ENCODE peak calls at places on chromosomes 11 and 22, in seven cellular contexts. A is EL, F is sigmoid colon, E is pancreas, Z is HAP-1, B is GM23248, H is AG09309. Y is an unnamed sample.

GRCh38 chr11:26287067-26287518 is 44.8 kb upstream of the ANO3 start:
- DNase-seq in A (peak; percentile 10), F (no peak), E (no peak), Z (no peak), B (peak; percentile 40), H (no peak), Y (no peak)

GRCh38 chr11:100890779-100891178 is 203.7 kb downstream of the ARHGAP42 start:
- DNase-seq in A (peak; percentile 90), F (no peak), E (no peak), Z (no peak), B (peak; percentile 81), H (peak; percentile 83), Y (no peak)

GRCh38 chr11:90847268-90847886 is 624.5 kb upstream of the CHORDC1 start:
- DNase-seq in A (no peak), F (no peak), E (no peak), Z (no peak), B (no peak), H (no peak), Y (no peak)

GRCh38 chr11:64559351-64560138 is 31.5 kb upstream of the SLC22A12 start:
- DNase-seq in A (no peak), F (peak; percentile 52), E (no peak), Z (no peak), B (no peak), H (no peak), Y (no peak)

GRCh38 chr11:107840120-107840479 is 18.5 kb downstream of the SLC35F2 start:
- DNase-seq in A (no peak), F (no peak), E (no peak), Z (no peak), B (no peak), H (no peak), Y (no peak)

GRCh38 chr11:126336646-126337045 is 18.8 kb upstream of the ST3GAL4 start:
- DNase-seq in A (no peak), F (no peak), E (no peak), Z (no peak), B (no peak), H (no peak), Y (peak; percentile 25)

GRCh38 chr11:124717786-124718634 is 21.7 kb upstream of the NRGN start:
- DNase-seq in A (peak; percentile 51), F (no peak), E (no peak), Z (peak; percentile 22), B (peak; percentile 50), H (no peak), Y (peak; percentile 70)

GRCh38 chr11:46112961-46113617 is 8.2 kb downstream of the PHF21A start:
- DNase-seq in A (peak; percentile 56), F (no peak), E (no peak), Z (peak; percentile 81), B (peak; percentile 85), H (no peak), Y (peak; percentile 81)

GRCh38 chr11:61019818-61020405 is 48.4 kb downstream of the CD6 start:
- DNase-seq in A (no peak), F (no peak), E (no peak), Z (no peak), B (no peak), H (no peak), Y (no peak)

GRCh38 chr22:23193882-23194281 is 13.6 kb downstream of the BCR start:
- DNase-seq in A (no peak), F (no peak), E (no peak), Z (no peak), B (peak; percentile 85), H (no peak), Y (no peak)

GRCh38 chr22:27327981-27328721 is 473.4 kb downstream of the MN1 start:
- DNase-seq in A (peak; percentile 15), F (no peak), E (no peak), Z (no peak), B (no peak), H (no peak), Y (no peak)

GRCh38 chr11:134228625-134229024 is 4.2 kb downstream of the VPS26B start:
- DNase-seq in A (peak; percentile 80), F (no peak), E (no peak), Z (no peak), B (peak; percentile 82), H (peak; percentile 58), Y (no peak)

GRCh38 chr22:42920101-42920820 is 63.2 kb upstream of the ARFGAP3 start:
- DNase-seq in A (peak; percentile 73), F (peak; percentile 55), E (peak; percentile 25), Z (no peak), B (peak; percentile 93), H (peak; percentile 39), Y (no peak)

GRCh38 chr22:19625331-19626041 is 88.8 kb upstream of the SEPTIN5 start:
- DNase-seq in A (no peak), F (no peak), E (no peak), Z (no peak), B (no peak), H (no peak), Y (no peak)

GRCh38 chr11:86176165-86176884 is 68.2 kb upstream of the EED start:
- DNase-seq in A (peak; percentile 47), F (no peak), E (no peak), Z (no peak), B (peak; percentile 41), H (no peak), Y (no peak)

GRCh38 chr11:111185259-111185658 is 60.3 kb upstream of the POU2AF2 start:
- DNase-seq in A (peak; percentile 14), F (no peak), E (no peak), Z (no peak), B (peak; percentile 63), H (no peak), Y (no peak)

GRCh38 chr11:43558056-43558455 is 122.5 kb upstream of the HSD17B12 start:
- DNase-seq in A (no peak), F (no peak), E (no peak), Z (no peak), B (no peak), H (no peak), Y (no peak)

GRCh38 chr22:46902436-46902835 is 140.0 kb downstream of the TBC1D22A start:
- DNase-seq in A (no peak), F (no peak), E (no peak), Z (no peak), B (no peak), H (no peak), Y (no peak)

GRCh38 chr11:65204646-65205601 is 23.2 kb downstream of the CAPN1 start:
- DNase-seq in A (peak; percentile 31), F (peak; percentile 65), E (no peak), Z (peak; percentile 40), B (peak; percentile 40), H (no peak), Y (peak; percentile 74)

GRCh38 chr11:27367881-27368280 is 4.9 kb upstream of the CCDC34 start:
- DNase-seq in A (no peak), F (no peak), E (no peak), Z (no peak), B (no peak), H (no peak), Y (peak; percentile 97)

GRCh38 chr11:10305262-10305963 is 540 bp downstream of the ADM start:
- DNase-seq in A (no peak), F (peak; percentile 75), E (peak; percentile 44), Z (no peak), B (peak; percentile 84), H (no peak), Y (peak; percentile 75)

GRCh38 chr22:37186228-37186996 is 1.6 kb downstream of the C1QTNF6 start:
- DNase-seq in A (peak; percentile 73), F (peak; percentile 43), E (no peak), Z (peak; percentile 21), B (peak; percentile 58), H (peak; percentile 67), Y (no peak)

GRCh38 chr11:23206736-23207336 is 346.6 kb upstream of the CCDC179 start:
- DNase-seq in A (peak; percentile 49), F (no peak), E (no peak), Z (no peak), B (peak; percentile 43), H (no peak), Y (no peak)

GRCh38 chr11:96168623-96169022 is 174.4 kb downstream of the MAML2 start:
- DNase-seq in A (peak; percentile 91), F (peak; percentile 82), E (no peak), Z (no peak), B (peak; percentile 95), H (peak; percentile 82), Y (peak; percentile 25)

GRCh38 chr11:109945626-109946321 is 147.4 kb upstream of the ZC3H12C start:
- DNase-seq in A (no peak), F (no peak), E (no peak), Z (no peak), B (no peak), H (no peak), Y (no peak)

GRCh38 chr11:57426754-57427691 is at the start of gene SLC43A3:
- DNase-seq in A (peak; percentile 91), F (peak; percentile 89), E (peak; percentile 48), Z (peak; percentile 58), B (peak; percentile 94), H (peak; percentile 75), Y (peak; percentile 86)

GRCh38 chr11:20020716-20021115 is 139.6 kb downstream of the DBX1 start:
- DNase-seq in A (no peak), F (no peak), E (no peak), Z (no peak), B (no peak), H (no peak), Y (no peak)

GRCh38 chr11:99781074-99781473 is 760.3 kb downstream of the CNTN5 start:
- DNase-seq in A (no peak), F (no peak), E (no peak), Z (no peak), B (no peak), H (no peak), Y (no peak)

GRCh38 chr11:60206616-60207015 is 23.7 kb upstream of the MS4A6A start:
- DNase-seq in A (no peak), F (no peak), E (no peak), Z (no peak), B (no peak), H (no peak), Y (no peak)

GRCh38 chr22:28903080-28903479 is 19.7 kb downstream of the ZNRF3 start:
- DNase-seq in A (no peak), F (no peak), E (no peak), Z (no peak), B (no peak), H (no peak), Y (no peak)

GRCh38 chr11:77401486-77402217 is 72.2 kb downstream of the PAK1 start:
- DNase-seq in A (no peak), F (no peak), E (no peak), Z (no peak), B (no peak), H (no peak), Y (peak; percentile 96)

GRCh38 chr11:69682221-69682620 is 7.1 kb upstream of the LTO1 start:
- DNase-seq in A (no peak), F (no peak), E (no peak), Z (no peak), B (no peak), H (no peak), Y (no peak)

GRCh38 chr11:132296946-132297610 is 926.7 kb downstream of the NTM start:
- DNase-seq in A (no peak), F (no peak), E (no peak), Z (no peak), B (no peak), H (no peak), Y (no peak)